ENCODE peak calls at places on chromosomes 1 and 21, in nine cellular contexts. I, F, R, U, J, Q, C, V and N are unnamed samples. For H3K36me3 and H3K4me1, the result is how much of the 10 kb centered on the place peaks cover.

GRCh38 chr1:30335389-30335996 is 387.9 kb downstream of the MATN1 start:
- DNase-seq in I (peak), F (peak), R (no peak), U (no peak), J (no peak), Q (no peak), C (no peak), V (no peak), N (no peak)

GRCh38 chr1:21865943-21866628 is 54.0 kb downstream of the LDLRAD2 start:
- DNase-seq in I (no peak), F (no peak), R (peak), U (no peak), J (no peak), Q (no peak), C (peak), V (peak), N (no peak)

GRCh38 chr1:87968259-87968955 is 639.7 kb downstream of the LMO4 start:
- DNase-seq in I (no peak), F (no peak), R (no peak), U (no peak), J (peak), Q (peak), C (no peak), V (no peak), N (no peak)

GRCh38 chr1:235651170-235651806 is 1.7 kb upstream of the GNG4 start:
- DNase-seq in I (no peak), F (no peak), R (no peak), U (no peak), J (no peak), Q (no peak), C (no peak), V (no peak), N (peak)

GRCh38 chr1:47501069-47501468 is 63.2 kb downstream of the FOXD2 start:
- DNase-seq in I (no peak), F (no peak), R (no peak), U (no peak), J (no peak), Q (no peak), C (no peak), V (no peak), N (no peak)

GRCh38 chr1:156319664-156320063 is 18.4 kb downstream of the CCT3 start:
- DNase-seq in I (no peak), F (no peak), R (peak), U (no peak), J (no peak), Q (no peak), C (no peak), V (no peak), N (no peak)

GRCh38 chr21:32826317-32827167 is 55.0 kb upstream of the PAXBP1 start:
- DNase-seq in I (no peak), F (no peak), R (peak), U (no peak), J (no peak), Q (no peak), C (peak), V (peak), N (peak)

GRCh38 chr21:44911066-44911383 is 9.7 kb downstream of the ITGB2 start:
- DNase-seq in I (no peak), F (no peak), R (no peak), U (no peak), J (no peak), Q (no peak), C (no peak), V (no peak), N (no peak)

GRCh38 chr1:21680381-21680780 is 11.2 kb upstream of the RAP1GAP start:
- DNase-seq in I (no peak), F (no peak), R (no peak), U (no peak), J (no peak), Q (no peak), C (no peak), V (no peak), N (no peak)

GRCh38 chr1:228452194-228453021 is 34.8 kb upstream of the RNF187 start:
- DNase-seq in I (no peak), F (no peak), R (no peak), U (no peak), J (peak), Q (peak), C (no peak), V (peak), N (no peak)

GRCh38 chr1:43951021-43951985 is 4.6 kb downstream of the IPO13 start:
- DNase-seq in I (no peak), F (no peak), R (no peak), U (no peak), J (no peak), Q (no peak), C (no peak), V (no peak), N (no peak)

GRCh38 chr1:229452956-229453801 is 19.3 kb upstream of the ACTA1 start:
- DNase-seq in I (no peak), F (no peak), R (no peak), U (no peak), J (no peak), Q (no peak), C (no peak), V (no peak), N (no peak)

GRCh38 chr1:119330062-119330939 is 38.3 kb upstream of the HAO2 start:
- DNase-seq in I (no peak), F (no peak), R (no peak), U (no peak), J (no peak), Q (no peak), C (no peak), V (no peak), N (no peak)

GRCh38 chr1:12230549-12231275 is 882 bp downstream of the VPS13D start:
- DNase-seq in I (peak), F (peak), R (peak), U (no peak), J (peak), Q (peak), C (no peak), V (peak), N (no peak)

GRCh38 chr1:39933956-39934941 is 20.7 kb upstream of the MFSD2A start:
- DNase-seq in I (peak), F (peak), R (no peak), U (peak), J (peak), Q (peak), C (no peak), V (no peak), N (no peak)

GRCh38 chr1:151416231-151416630 is 16.9 kb downstream of the PSMB4 start:
- DNase-seq in I (no peak), F (no peak), R (no peak), U (no peak), J (no peak), Q (no peak), C (no peak), V (no peak), N (no peak)

GRCh38 chr1:207807395-207808321 is 55.8 kb downstream of the CD46 start:
- DNase-seq in I (no peak), F (peak), R (no peak), U (no peak), J (no peak), Q (peak), C (no peak), V (no peak), N (peak)

GRCh38 chr1:17565551-17565971 is 26.1 kb downstream of the ARHGEF10L start:
- DNase-seq in I (no peak), F (no peak), R (no peak), U (no peak), J (no peak), Q (no peak), C (no peak), V (no peak), N (no peak)

GRCh38 chr21:33668180-33668579 is 25.9 kb downstream of the ITSN1 start:
- DNase-seq in I (no peak), F (no peak), R (no peak), U (no peak), J (no peak), Q (no peak), C (no peak), V (no peak), N (no peak)

GRCh38 chr1:212221801-212222200 is 63.4 kb upstream of the PPP2R5A start:
- DNase-seq in I (no peak), F (no peak), R (no peak), U (no peak), J (peak), Q (no peak), C (no peak), V (peak), N (no peak)
- TF ChIP-seq EP300 in I (no peak), F (no peak), R (no peak), U (no peak), J (no peak), Q (no peak), C (no peak), V (no peak), N (no peak)

GRCh38 chr1:153764315-153764714 is 10.9 kb upstream of the SLC27A3 start:
- DNase-seq in I (no peak), F (peak), R (no peak), U (no peak), J (no peak), Q (no peak), C (no peak), V (no peak), N (no peak)

GRCh38 chr1:153763365-153764225 is 11.6 kb upstream of the SLC27A3 start:
- DNase-seq in I (no peak), F (no peak), R (no peak), U (no peak), J (no peak), Q (no peak), C (no peak), V (no peak), N (no peak)

DNA sequence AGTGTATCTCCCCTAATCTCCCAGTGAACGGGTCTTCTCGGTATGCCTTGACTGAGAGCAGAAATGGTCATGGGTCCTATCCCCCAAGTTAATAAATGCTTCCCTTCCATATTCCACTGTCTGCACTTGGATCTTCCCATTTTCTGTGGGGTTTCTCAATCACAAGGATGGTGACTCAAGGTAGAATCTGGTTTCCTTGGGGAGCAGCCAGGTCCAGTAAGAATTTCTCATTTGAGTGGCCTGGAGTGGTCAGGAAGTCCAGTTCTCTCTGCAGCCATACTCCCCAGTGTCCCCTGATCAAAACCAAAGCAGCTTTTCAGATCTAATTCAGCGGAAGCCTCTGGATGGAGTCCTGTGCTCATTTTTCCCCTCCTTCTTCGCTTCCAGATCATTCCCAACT is 14.8 kb upstream of the SLC27A3 start:
- DNase-seq in I (no peak), F (no peak), R (no peak), U (no peak), J (no peak), Q (no peak), C (no peak), V (no peak), N (no peak)
- H3K36me3 ChIP-seq in I (half or more), F (half or more), R (under half), U (half or more), J (under half), Q (under half), C (under half), V (half or more), N (half or more)

GRCh38 chr21:42766756-42767560 is 112.4 kb downstream of the WDR4 start:
- DNase-seq in I (no peak), F (no peak), R (no peak), U (no peak), J (no peak), Q (no peak), C (no peak), V (no peak), N (no peak)

GRCh38 chr21:42765656-42766055 is 112.2 kb downstream of the PDE9A start:
- DNase-seq in I (no peak), F (no peak), R (no peak), U (no peak), J (no peak), Q (no peak), C (no peak), V (no peak), N (no peak)

GRCh38 chr21:42769183-42769819 is 110.0 kb downstream of the WDR4 start:
- DNase-seq in I (no peak), F (no peak), R (no peak), U (no peak), J (no peak), Q (no peak), C (no peak), V (no peak), N (no peak)

GRCh38 chr21:42768324-42769121 is 110.8 kb downstream of the WDR4 start:
- DNase-seq in I (no peak), F (no peak), R (no peak), U (no peak), J (no peak), Q (no peak), C (no peak), V (no peak), N (no peak)

DNA sequence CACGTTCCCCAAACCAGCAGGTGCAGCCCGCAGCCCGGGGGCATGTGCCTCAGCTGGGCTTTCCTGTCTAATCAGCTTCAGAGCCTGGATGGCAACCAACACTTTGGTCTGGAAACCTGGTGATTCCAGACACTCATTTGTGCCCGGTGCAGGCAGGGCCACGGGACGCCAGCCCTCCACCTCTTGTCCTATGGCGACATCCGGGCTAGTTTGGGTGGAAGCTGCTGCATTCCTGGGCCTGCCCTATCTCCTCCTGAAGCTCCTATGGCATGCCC is 111.8 kb downstream of the WDR4 start:
- DNase-seq in I (no peak), F (no peak), R (no peak), U (no peak), J (no peak), Q (no peak), C (no peak), V (no peak), N (no peak)
- H3K4me1 ChIP-seq in I (under half), F (under half), R (under half), U (under half), J (under half), Q (under half), C (under half), V (under half), N (under half)

GRCh38 chr1:79082233-79082632 is 75.7 kb upstream of the ADGRL4 start:
- DNase-seq in I (no peak), F (no peak), R (no peak), U (no peak), J (no peak), Q (no peak), C (no peak), V (no peak), N (no peak)

GRCh38 chr1:79074975-79075374 is 68.4 kb upstream of the ADGRL4 start:
- DNase-seq in I (no peak), F (no peak), R (no peak), U (no peak), J (no peak), Q (no peak), C (no peak), V (no peak), N (no peak)

GRCh38 chr1:79079770-79080169 is 73.2 kb upstream of the ADGRL4 start:
- DNase-seq in I (no peak), F (no peak), R (no peak), U (no peak), J (no peak), Q (no peak), C (no peak), V (no peak), N (no peak)
- TF ChIP-seq EP300 in I (no peak), F (no peak), R (peak), U (peak), J (no peak), Q (no peak), C (no peak), V (no peak), N (no peak)

GRCh38 chr21:35226960-35227741 is 178.0 kb upstream of the RUNX1 start:
- DNase-seq in I (no peak), F (no peak), R (no peak), U (no peak), J (no peak), Q (no peak), C (peak), V (no peak), N (no peak)
- H3K36me3 ChIP-seq in I (under half), F (under half), R (under half), U (under half), J (under half), Q (under half), C (under half), V (under half), N (under half)

GRCh38 chr1:209652873-209653401 is 712 bp upstream of the LAMB3 start:
- DNase-seq in I (peak), F (peak), R (no peak), U (peak), J (peak), Q (peak), C (no peak), V (peak), N (no peak)
- H3K4me1 ChIP-seq in I (half or more), F (half or more), R (under half), U (under half), J (under half), Q (under half), C (under half), V (under half), N (under half)

DNA sequence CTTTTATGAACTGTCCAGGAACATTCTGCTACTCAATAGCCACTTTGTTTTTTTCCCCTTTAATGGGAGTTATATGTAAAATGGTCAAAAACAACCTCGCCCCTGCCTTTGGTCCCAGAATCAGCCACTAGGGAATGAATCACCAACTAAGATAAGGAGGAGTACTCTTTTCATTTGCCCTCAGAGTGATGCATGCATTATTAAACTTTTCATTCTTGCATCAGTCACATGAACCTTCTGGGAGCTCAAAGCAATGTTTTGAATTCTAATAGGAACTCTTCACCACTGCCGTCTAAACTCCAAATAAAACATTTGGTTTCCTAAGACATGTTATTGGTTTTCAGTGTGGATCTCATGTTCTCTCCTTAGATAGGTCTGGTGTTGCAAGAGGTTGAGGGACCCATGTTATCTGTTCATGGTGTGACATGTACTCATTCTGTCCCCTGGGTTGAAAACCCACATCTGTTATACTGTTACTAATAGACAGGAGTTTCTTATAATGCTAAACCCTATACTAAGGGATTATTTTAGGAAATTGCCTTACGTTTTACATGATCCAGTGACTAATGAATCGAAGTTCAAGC is 17.8 kb upstream of the HSD17B7 start:
- DNase-seq in I (no peak), F (no peak), R (no peak), U (no peak), J (no peak), Q (no peak), C (no peak), V (no peak), N (no peak)
- TF ChIP-seq EP300 in I (no peak), F (no peak), R (no peak), U (peak), J (no peak), Q (no peak), C (no peak), V (no peak), N (no peak)